ENCODE peak calls at places on chromosomes 5 and 9, in seven cellular contexts. E, F, Z, T, C, P and A are unnamed samples.

GRCh38 chr5:24059006-24059405 is 551.6 kb downstream of the PRDM9 start:
- DNase-seq in E (no peak), F (no peak), Z (no peak), T (no peak), C (no peak), P (no peak), A (no peak)

GRCh38 chr9:88991066-88992030 is at the start of gene S1PR3:
- DNase-seq in E (peak), F (peak), Z (peak), T (peak), C (no peak), P (peak), A (no peak)

GRCh38 chr5:171422902-171423663 is 3.6 kb downstream of the FGF18 start:
- DNase-seq in E (no peak), F (no peak), Z (peak), T (peak), C (no peak), P (no peak), A (no peak)

GRCh38 chr9:95368377-95369160 is 51.1 kb upstream of the FANCC start:
- DNase-seq in E (no peak), F (no peak), Z (no peak), T (no peak), C (no peak), P (no peak), A (no peak)

GRCh38 chr5:77312411-77312810 is 101.9 kb downstream of the PDE8B start:
- DNase-seq in E (no peak), F (no peak), Z (no peak), T (peak), C (no peak), P (no peak), A (no peak)

GRCh38 chr5:82396871-82397514 is 118.8 kb upstream of the RPS23 start:
- DNase-seq in E (peak), F (peak), Z (no peak), T (peak), C (peak), P (no peak), A (no peak)

GRCh38 chr9:87267251-87267679 is 230.4 kb upstream of the DAPK1 start:
- DNase-seq in E (no peak), F (no peak), Z (no peak), T (no peak), C (no peak), P (no peak), A (no peak)

GRCh38 chr5:134524219-134524825 is 1.1 kb upstream of the JADE2 start:
- DNase-seq in E (peak), F (peak), Z (peak), T (peak), C (peak), P (peak), A (peak)

GRCh38 chr5:140628711-140629110 is 4.3 kb downstream of the CD14 start:
- DNase-seq in E (no peak), F (no peak), Z (no peak), T (no peak), C (no peak), P (no peak), A (no peak)

GRCh38 chr9:13845460-13845859 is 468.5 kb downstream of the NFIB start:
- DNase-seq in E (no peak), F (no peak), Z (no peak), T (no peak), C (no peak), P (no peak), A (no peak)

GRCh38 chr9:13718539-13718938 is 439.0 kb upstream of the MPDZ start:
- DNase-seq in E (no peak), F (no peak), Z (no peak), T (no peak), C (no peak), P (no peak), A (no peak)

GRCh38 chr5:73605223-73606087 is 20.5 kb upstream of the ARHGEF28 start:
- DNase-seq in E (no peak), F (no peak), Z (no peak), T (no peak), C (no peak), P (no peak), A (no peak)

GRCh38 chr5:138245717-138246116 is 28.7 kb downstream of the GFRA3 start:
- DNase-seq in E (no peak), F (no peak), Z (peak), T (no peak), C (no peak), P (no peak), A (no peak)

GRCh38 chr9:109817146-109817845 is 37.3 kb downstream of the PALM2AKAP2 start:
- DNase-seq in E (no peak), F (no peak), Z (no peak), T (no peak), C (no peak), P (no peak), A (no peak)

GRCh38 chr5:68242743-68243142 is 27.2 kb downstream of the PIK3R1 start:
- DNase-seq in E (no peak), F (no peak), Z (no peak), T (no peak), C (no peak), P (no peak), A (peak)

GRCh38 chr5:50606179-50606578 is 60.3 kb upstream of the PARP8 start:
- DNase-seq in E (no peak), F (no peak), Z (no peak), T (no peak), C (no peak), P (no peak), A (no peak)

GRCh38 chr5:82918311-82919031 is 158.7 kb downstream of the TMEM167A start:
- DNase-seq in E (no peak), F (no peak), Z (no peak), T (no peak), C (no peak), P (no peak), A (no peak)

GRCh38 chr9:17280350-17281012 is 145.6 kb downstream of the CNTLN start:
- DNase-seq in E (no peak), F (no peak), Z (no peak), T (no peak), C (no peak), P (no peak), A (no peak)

GRCh38 chr5:55416306-55416705 is 108.5 kb downstream of the MTREX start:
- DNase-seq in E (no peak), F (no peak), Z (no peak), T (no peak), C (no peak), P (no peak), A (no peak)

GRCh38 chr9:82961504-82962125 is 101.3 kb downstream of the RASEF start:
- DNase-seq in E (peak), F (peak), Z (peak), T (peak), C (peak), P (peak), A (peak)

GRCh38 chr9:136937186-136938001 is 7.1 kb downstream of the FBXW5 start:
- DNase-seq in E (no peak), F (no peak), Z (no peak), T (no peak), C (no peak), P (no peak), A (no peak)